ENCODE peak calls at places on chromosome 9, in five cellular contexts. A, I, P, U and J are unnamed samples. For H3K4me1, the result is how much of the 10 kb centered on the place peaks cover.

GRCh38 chr9:85147046-85147640 is 477.6 kb downstream of the NTRK2 start:
- DNase-seq in A (no peak), I (no peak), P (no peak), U (no peak), J (no peak)

GRCh38 chr9:108673386-108673785 is 182.4 kb downstream of the ACTL7B start:
- DNase-seq in A (no peak), I (no peak), P (no peak), U (no peak), J (no peak)

GRCh38 chr9:119963798-119964372 is 594.6 kb upstream of the BRINP1 start:
- DNase-seq in A (no peak), I (peak), P (no peak), U (no peak), J (no peak)

GRCh38 chr9:131872702-131873101 is 132.8 kb upstream of the RAPGEF1 start:
- DNase-seq in A (no peak), I (no peak), P (no peak), U (no peak), J (no peak)

GRCh38 chr9:137195525-137196220 is 4.9 kb downstream of the TPRN start:
- DNase-seq in A (no peak), I (no peak), P (no peak), U (no peak), J (no peak)

GRCh38 chr9:134359493-134360179 is 33.4 kb downstream of the RXRA start:
- DNase-seq in A (no peak), I (no peak), P (no peak), U (no peak), J (no peak)

GRCh38 chr9:120386390-120387131 is 193.4 kb downstream of the CDK5RAP2 start:
- DNase-seq in A (no peak), I (no peak), P (no peak), U (no peak), J (no peak)

GRCh38 chr9:134134949-134135342 is 936 bp upstream of the WDR5 start:
- DNase-seq in A (no peak), I (peak), P (no peak), U (no peak), J (no peak)

GRCh38 chr9:20872340-20872977 is 159.0 kb downstream of the HACD4 start:
- DNase-seq in A (no peak), I (no peak), P (no peak), U (no peak), J (no peak)

GRCh38 chr9:116153765-116154333 is at the start of gene PAPPA:
- DNase-seq in A (no peak), I (no peak), P (no peak), U (peak), J (no peak)

GRCh38 chr9:5448016-5448415 is 2.3 kb upstream of the CD274 start:
- DNase-seq in A (no peak), I (no peak), P (no peak), U (no peak), J (no peak)

GRCh38 chr9:92141144-92142129 is 26.2 kb upstream of the SPTLC1 start:
- DNase-seq in A (no peak), I (no peak), P (no peak), U (no peak), J (no peak)

DNA sequence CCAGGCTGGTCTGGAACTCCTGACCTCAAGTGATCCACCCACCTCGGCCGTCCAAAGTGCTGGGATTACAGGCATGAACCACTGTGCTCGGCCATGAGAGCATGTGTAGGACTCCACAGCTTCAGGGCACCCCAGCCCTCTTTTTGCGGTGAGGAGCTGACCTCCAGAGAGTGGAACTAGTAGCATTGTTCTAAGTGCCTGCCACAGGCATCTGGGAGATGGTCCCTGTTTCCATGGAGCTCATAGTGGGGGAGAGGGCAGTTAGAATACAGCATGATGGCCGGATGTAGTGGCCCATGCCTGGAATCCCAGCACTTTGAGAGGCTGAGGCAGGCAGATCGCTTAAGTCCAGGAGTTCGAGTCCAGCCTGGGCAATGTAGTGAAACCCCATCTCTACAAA is 4.0 kb downstream of the ASS1 start:
- DNase-seq in A (no peak), I (no peak), P (no peak), U (no peak), J (no peak)
- H3K4me1 ChIP-seq in A (under half), I (half or more), P (under half), U (under half), J (under half)

GRCh38 chr9:123282343-123283047 is 14.1 kb upstream of the STRBP start:
- DNase-seq in A (no peak), I (peak), P (no peak), U (peak), J (no peak)
- H3K4me3 ChIP-seq in A (no peak), I (peak), P (no peak), U (no peak), J (no peak)

DNA sequence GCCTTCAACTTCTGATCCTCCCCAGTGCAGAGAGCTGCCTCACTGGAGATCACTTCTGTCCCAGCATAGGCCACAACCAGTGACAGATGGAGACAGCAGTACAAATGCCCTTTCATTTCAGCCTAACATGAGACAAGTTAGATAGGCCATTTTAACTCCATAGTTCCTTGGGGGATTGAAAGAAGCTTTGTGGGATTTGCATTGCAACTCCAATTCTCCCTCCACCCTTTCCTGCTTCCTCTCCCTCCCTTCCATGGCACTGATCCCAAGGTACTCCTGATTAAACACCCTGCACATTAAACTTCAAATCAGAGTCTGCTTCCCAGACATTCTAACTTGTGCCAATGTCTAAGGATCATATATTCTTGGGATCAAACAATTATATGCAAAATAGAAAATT is 3.1 kb upstream of the MAMDC2 start:
- DNase-seq in A (no peak), I (no peak), P (no peak), U (no peak), J (no peak)
- H3K27ac ChIP-seq in A (no peak), I (no peak), P (no peak), U (peak), J (no peak)

DNA sequence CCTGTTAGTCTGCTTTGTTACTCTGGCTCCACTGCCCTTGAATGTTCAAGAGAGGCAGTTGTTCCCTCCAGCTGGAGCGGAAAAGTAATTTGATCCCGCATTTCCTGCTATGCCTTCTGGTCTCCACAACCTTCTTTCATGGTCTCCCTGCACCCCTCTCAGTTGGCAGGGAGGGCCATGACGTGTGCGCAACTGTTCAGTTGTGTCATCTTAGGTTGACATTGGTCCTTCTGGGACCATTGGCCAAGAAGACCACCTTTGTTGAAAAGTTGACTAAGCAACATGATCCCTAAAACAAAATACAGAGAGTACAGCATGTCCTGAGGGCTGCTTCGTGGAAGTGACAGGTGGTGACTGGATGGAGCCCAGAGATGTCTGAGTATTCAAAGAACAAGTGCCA is 192.5 kb upstream of the TUT7 start:
- DNase-seq in A (no peak), I (no peak), P (no peak), U (no peak), J (peak)
- H3K4me1 ChIP-seq in A (under half), I (under half), P (under half), U (under half), J (under half)

DNA sequence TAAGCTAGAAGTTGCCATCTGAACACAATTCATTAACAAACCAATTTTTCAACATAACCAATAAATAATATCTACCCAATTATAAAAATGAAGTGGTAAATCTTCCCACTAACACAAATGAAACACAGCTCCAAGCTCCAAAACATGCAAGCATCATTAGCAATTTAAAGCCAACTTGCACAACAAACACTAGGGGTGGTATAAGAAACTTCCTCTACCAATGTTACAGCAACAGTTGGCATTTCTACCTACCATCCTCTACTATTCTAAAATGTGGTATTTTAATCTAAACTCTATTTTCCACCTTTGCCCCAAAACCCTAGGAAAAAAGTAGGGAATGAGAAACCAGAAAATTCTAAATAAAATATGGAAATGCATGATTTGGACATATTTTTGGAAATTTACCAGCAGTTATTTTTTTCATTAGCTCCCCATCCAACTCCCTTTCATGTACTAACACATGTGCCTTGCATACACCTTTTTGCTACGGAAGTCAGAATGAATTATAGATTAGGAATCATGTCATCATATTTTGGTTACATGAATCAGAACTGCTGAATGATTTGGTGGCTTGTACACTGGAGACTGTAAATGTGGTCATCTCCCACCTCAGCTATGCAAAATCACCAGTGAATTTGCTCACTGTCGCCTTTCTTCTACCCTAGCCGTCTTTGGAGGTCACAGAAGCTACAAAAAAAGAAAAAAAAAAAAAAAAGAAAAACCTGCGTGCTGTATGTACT is 4.1 kb downstream of the NR6A1 start:
- DNase-seq in A (no peak), I (peak), P (no peak), U (no peak), J (no peak)
- H3K4me3 ChIP-seq in A (no peak), I (no peak), P (no peak), U (no peak), J (no peak)